ENCODE peak calls at places on chromosomes 6 and 20, in nine cellular contexts. D is stomach; B is HCT116; T is pancreas; Y is naive thymus-derived CD4-positive, alpha-beta T cell; Z is CD8-positive, alpha-beta memory T cell; F is GM23338; P is GM23248; N is hepatocyte. K is an unnamed sample.

GRCh38 chr20:24477831-24478547 is 8.6 kb downstream of the SYNDIG1 start:
- DNase-seq in D (no peak), B (no peak), T (no peak), Y (no peak), Z (no peak), F (no peak), P (no peak), N (no peak), K (no peak)

GRCh38 chr20:63461364-63461763 is 11.1 kb downstream of the KCNQ2 start:
- DNase-seq in D (no peak), B (no peak), T (no peak), Y (no peak), Z (no peak), F (peak; percentile 69), P (peak; percentile 29), N (peak; percentile 59), K (peak; percentile 97)

GRCh38 chr20:1415667-1416468 is 23.0 kb upstream of the FKBP1A start:
- DNase-seq in D (no peak), B (peak; percentile 97), T (no peak), Y (no peak), Z (no peak), F (no peak), P (peak; percentile 99), N (peak; percentile 67), K (no peak)

GRCh38 chr6:4088684-4089083 is 9.7 kb upstream of the FAM217A start:
- DNase-seq in D (no peak), B (no peak), T (no peak), Y (no peak), Z (no peak), F (no peak), P (no peak), N (no peak), K (no peak)

GRCh38 chr20:53255102-53255710 is 283.0 kb downstream of the TSHZ2 start:
- DNase-seq in D (no peak), B (no peak), T (no peak), Y (no peak), Z (no peak), F (no peak), P (no peak), N (no peak), K (no peak)

GRCh38 chr20:9460518-9460917 is 53.9 kb upstream of the LAMP5 start:
- DNase-seq in D (no peak), B (no peak), T (no peak), Y (no peak), Z (no peak), F (no peak), P (peak; percentile 47), N (no peak), K (no peak)

GRCh38 chr6:121297699-121298098 is 36.6 kb downstream of the TBC1D32 start:
- DNase-seq in D (no peak), B (no peak), T (no peak), Y (no peak), Z (no peak), F (no peak), P (peak; percentile 13), N (no peak), K (no peak)

GRCh38 chr20:20635006-20635405 is 77.4 kb downstream of the RALGAPA2 start:
- DNase-seq in D (no peak), B (no peak), T (no peak), Y (no peak), Z (no peak), F (no peak), P (no peak), N (no peak), K (no peak)

GRCh38 chr6:139323511-139324445 is 32.0 kb upstream of the TXLNB start:
- DNase-seq in D (peak; percentile 60), B (no peak), T (peak; percentile 66), Y (peak; percentile 67), Z (peak; percentile 63), F (peak; percentile 86), P (peak; percentile 69), N (peak; percentile 51), K (peak; percentile 54)

GRCh38 chr6:110448846-110449544 is 27.4 kb downstream of the SLC22A16 start:
- DNase-seq in D (no peak), B (no peak), T (no peak), Y (no peak), Z (no peak), F (no peak), P (no peak), N (no peak), K (no peak)

GRCh38 chr6:5125152-5126006 is 40.2 kb downstream of the PPP1R3G start:
- DNase-seq in D (no peak), B (peak; percentile 54), T (no peak), Y (no peak), Z (no peak), F (no peak), P (peak; percentile 35), N (peak; percentile 62), K (no peak)

GRCh38 chr6:20056350-20056992 is 155.8 kb downstream of the MBOAT1 start:
- DNase-seq in D (no peak), B (peak; percentile 52), T (no peak), Y (no peak), Z (no peak), F (peak; percentile 82), P (peak; percentile 79), N (peak; percentile 84), K (peak; percentile 35)

GRCh38 chr6:111589366-111589765 is 16.3 kb downstream of the TRAF3IP2 start:
- DNase-seq in D (no peak), B (peak; percentile 80), T (no peak), Y (no peak), Z (no peak), F (no peak), P (peak; percentile 96), N (no peak), K (no peak)

DNA sequence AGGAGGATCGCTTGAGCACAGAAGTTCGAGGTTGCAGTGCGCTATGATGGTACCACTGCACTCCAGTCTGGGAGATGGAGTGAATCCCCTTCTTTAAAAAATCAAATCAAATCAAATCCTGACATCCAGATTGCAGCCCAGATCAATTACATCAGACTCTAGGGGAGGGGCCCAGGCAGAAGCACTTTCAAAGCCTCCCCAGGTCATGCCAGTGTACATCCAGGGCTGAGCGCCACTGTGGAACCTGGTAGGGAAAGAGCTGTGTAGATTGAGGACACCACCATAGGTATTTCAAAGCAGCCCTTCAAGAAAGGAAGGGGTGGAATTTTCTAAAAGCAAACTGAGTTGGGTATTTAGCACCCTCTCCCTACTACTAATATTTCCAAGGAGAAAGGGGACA is 89.5 kb downstream of the PRND start:
- DNase-seq in D (no peak), B (no peak), T (no peak), Y (no peak), Z (no peak), F (no peak), P (no peak), N (no peak), K (no peak)
- H3K4me3 ChIP-seq in D (no peak overlapping the region), B (no peak overlapping the region), T (no peak overlapping the region), Y (peak overlapping the region; percentile 24), Z (peak overlapping the region; percentile 31), F (no peak overlapping the region), P (no peak overlapping the region), N (no peak overlapping the region), K (no peak overlapping the region)

GRCh38 chr20:56627122-56628014 is 1.7 kb upstream of the TFAP2C start:
- DNase-seq in D (no peak), B (no peak), T (no peak), Y (no peak), Z (no peak), F (peak; percentile 35), P (no peak), N (no peak), K (peak; percentile 78)
- H3K27me3 ChIP-seq in D (peaks cover 78% of the 10 kb centered on the region), B (no peaks in the 10 kb centered on the region), T (no peaks in the 10 kb centered on the region), Y (no peaks in the 10 kb centered on the region), Z (peaks cover 15% of the 10 kb centered on the region), F (peaks cover 60% of the 10 kb centered on the region), P (no peaks in the 10 kb centered on the region), N (peaks cover 91% of the 10 kb centered on the region), K (peaks cover 49% of the 10 kb centered on the region)

DNA sequence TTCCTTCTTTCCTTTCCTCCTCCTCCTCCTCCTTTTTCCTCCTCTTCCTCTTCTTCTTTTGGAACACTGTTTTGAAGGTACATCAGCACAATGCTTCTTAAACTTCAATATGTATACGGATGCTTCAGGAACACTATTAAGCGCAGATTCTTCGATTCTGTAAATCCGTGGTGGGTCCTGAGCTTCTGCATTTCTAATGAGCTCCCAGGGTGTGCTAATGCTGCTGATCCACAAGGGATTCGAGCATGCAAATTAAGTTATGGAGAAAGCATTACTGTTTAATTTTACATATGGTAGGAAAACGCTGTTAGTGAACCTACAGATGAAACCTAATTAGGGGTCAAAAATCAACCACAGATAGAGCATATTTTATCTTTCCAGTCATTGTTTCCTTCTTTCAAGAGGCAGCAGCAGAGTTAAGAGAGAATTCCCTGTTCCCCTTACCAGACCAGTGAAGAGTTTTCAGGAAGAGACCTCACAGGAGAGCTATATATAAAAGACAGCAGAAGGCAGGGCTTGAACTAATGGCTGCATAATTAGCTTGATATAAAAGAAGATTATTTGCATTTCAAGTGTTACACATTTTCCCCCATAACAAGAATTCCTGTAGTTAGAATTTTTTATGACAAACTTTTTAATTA is 47.2 kb downstream of the KIF13A start:
- DNase-seq in D (no peak), B (no peak), T (no peak), Y (no peak), Z (no peak), F (peak; percentile 44), P (no peak), N (no peak), K (no peak)
- H3K4me3 ChIP-seq in D (no peak overlapping the region), B (no peak overlapping the region), T (no peak overlapping the region), Y (no peak overlapping the region), Z (no peak overlapping the region), F (peak overlapping the region; percentile 49), P (no peak overlapping the region), N (no peak overlapping the region), K (peak overlapping the region; percentile 20)

GRCh38 chr6:17132967-17133366 is 31.1 kb downstream of the STMND1 start:
- DNase-seq in D (no peak), B (no peak), T (no peak), Y (no peak), Z (no peak), F (no peak), P (no peak), N (no peak), K (peak; percentile 17)
- H3K27me3 ChIP-seq in D (no peaks in the 10 kb centered on the region), B (no peaks in the 10 kb centered on the region), T (no peaks in the 10 kb centered on the region), Y (no peaks in the 10 kb centered on the region), Z (no peaks in the 10 kb centered on the region), F (no peaks in the 10 kb centered on the region), P (peaks cover 14% of the 10 kb centered on the region), N (no peaks in the 10 kb centered on the region), K (no peaks in the 10 kb centered on the region)

DNA sequence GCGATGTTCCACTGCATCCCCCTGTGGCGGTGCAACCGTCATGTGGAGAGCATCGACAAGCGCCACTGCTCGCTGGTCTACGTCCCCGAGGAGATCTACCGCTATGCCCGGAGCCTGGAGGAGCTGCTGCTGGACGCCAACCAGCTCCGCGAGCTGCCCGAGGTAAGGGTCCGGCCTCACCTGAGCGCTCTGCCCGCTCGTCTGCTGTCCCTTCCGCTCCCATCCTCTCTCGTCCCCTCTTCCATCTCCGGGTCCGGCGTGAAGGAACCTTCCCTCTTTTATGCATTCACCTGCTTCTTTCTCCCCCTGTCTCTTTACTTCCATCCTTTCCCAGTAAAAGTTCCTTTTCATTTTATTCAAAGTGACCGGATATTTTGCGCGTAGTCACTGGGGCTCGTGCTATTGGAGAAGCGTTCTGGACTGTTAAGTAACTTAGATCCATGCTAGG is 473 bp downstream of the LRRC1 start:
- DNase-seq in D (peak; percentile 34), B (no peak), T (peak; percentile 52), Y (no peak), Z (no peak), F (peak; percentile 54), P (no peak), N (no peak), K (no peak)
- H3K4me3 ChIP-seq in D (peak overlapping the region; percentile 76), B (peak overlapping the region; percentile 75), T (peak overlapping the region; percentile 75), Y (peak overlapping the region; percentile 96), Z (peak overlapping the region; percentile 82), F (peak overlapping the region; percentile 98), P (peak overlapping the region; percentile 77), N (peak overlapping the region; percentile 84), K (peak overlapping the region; percentile 89)

GRCh38 chr6:100461273-100461919 is 3.3 kb downstream of the SIM1 start:
- DNase-seq in D (no peak), B (no peak), T (no peak), Y (no peak), Z (no peak), F (peak; percentile 74), P (peak; percentile 86), N (no peak), K (peak; percentile 85)
- H3K27me3 ChIP-seq in D (peaks cover 98% of the 10 kb centered on the region), B (no peaks in the 10 kb centered on the region), T (peaks cover 9% of the 10 kb centered on the region), Y (peaks cover 41% of the 10 kb centered on the region), Z (peaks cover 86% of the 10 kb centered on the region), F (peaks cover 100% of the 10 kb centered on the region), P (no peaks in the 10 kb centered on the region), N (peaks cover 100% of the 10 kb centered on the region), K (peaks cover 99% of the 10 kb centered on the region)